ENCODE peak calls at places on chromosomes 16 and 17, in ten cellular contexts. B is heart left ventricle; I is left ventricle myocardium inferior; F is AG04450; A is heart right ventricle; P is SK-N-SH; O is psoas muscle; T is cardiac muscle cell; C is coronary artery; E is CD8-positive, alpha-beta T cell. V is an unnamed sample.

GRCh38 chr17:82480345-82480744 is 21.8 kb downstream of the NARF start:
- DNase-seq in C (no peak), O (no peak), T (no peak), P (no peak), E (no peak), B (no peak), I (no peak), A (no peak), F (no peak), V (no peak)

GRCh38 chr16:79176987-79177386 is 423.6 kb downstream of the MAF start:
- DNase-seq in P (no peak), O (no peak), A (no peak), I (no peak), C (no peak), B (no peak), F (no peak), T (no peak), E (peak; percentile 22), V (no peak)

GRCh38 chr17:43031666-43032065 is 6.6 kb downstream of the RND2 start:
- DNase-seq in T (no peak), C (no peak), B (no peak), O (no peak), E (no peak), P (no peak), I (no peak), F (no peak), A (no peak), V (no peak)

GRCh38 chr17:40351185-40352043 is 13.1 kb downstream of the GJD3 start:
- DNase-seq in B (peak; percentile 30), I (no peak), F (no peak), A (no peak), P (peak; percentile 87), C (no peak), E (no peak), O (peak; percentile 48), T (no peak), V (no peak)

GRCh38 chr16:30761427-30761927 is 385 bp downstream of the CFAP119 start:
- DNase-seq in O (peak; percentile 65), F (no peak), C (no peak), T (peak; percentile 70), A (no peak), P (peak; percentile 72), I (peak; percentile 18), E (peak; percentile 47), B (no peak), V (no peak)

GRCh38 chr16:3868967-3869366 is 11.5 kb downstream of the CREBBP start:
- DNase-seq in C (no peak), I (no peak), A (no peak), O (no peak), P (no peak), F (no peak), E (no peak), B (no peak), T (no peak), V (no peak)

GRCh38 chr17:46820592-46821450 is 2.3 kb upstream of the WNT3 start:
- DNase-seq in B (no peak), F (no peak), I (no peak), E (no peak), O (no peak), A (no peak), C (no peak), P (no peak), T (no peak), V (no peak)

GRCh38 chr17:82186221-82186620 is 26.4 kb downstream of the CCDC57 start:
- DNase-seq in E (no peak), B (no peak), A (no peak), F (no peak), C (no peak), P (no peak), O (no peak), T (no peak), I (no peak), V (no peak)

GRCh38 chr16:23724438-23725131 is 11.6 kb upstream of the ERN2 start:
- DNase-seq in E (no peak), O (no peak), A (no peak), I (no peak), F (no peak), T (no peak), P (no peak), B (no peak), C (no peak), V (no peak)

GRCh38 chr17:76519048-76519614 is 17.9 kb upstream of the RHBDF2 start:
- DNase-seq in B (no peak), P (no peak), T (no peak), F (no peak), A (no peak), C (no peak), I (no peak), E (no peak), O (no peak), V (no peak)

GRCh38 chr17:67759355-67760171 is 41.8 kb downstream of the NOL11 start:
- DNase-seq in C (no peak), T (no peak), B (peak; percentile 50), A (peak; percentile 46), P (no peak), I (peak; percentile 48), O (peak; percentile 56), E (no peak), F (peak; percentile 10), V (peak; percentile 24)

GRCh38 chr16:1057252-1057932 is 15.2 kb upstream of the SSTR5 start:
- DNase-seq in P (peak; percentile 87), A (no peak), I (no peak), C (no peak), E (peak; percentile 71), O (peak; percentile 76), F (no peak), T (peak; percentile 69), B (no peak), V (no peak)

GRCh38 chr17:56598471-56598870 is 5.0 kb downstream of the NOG start:
- DNase-seq in E (no peak), O (no peak), C (no peak), B (no peak), A (no peak), P (no peak), I (no peak), T (no peak), F (no peak), V (no peak)

GRCh38 chr17:35297666-35298065 is 54.8 kb downstream of the SLFN5 start:
- DNase-seq in O (no peak), A (no peak), C (no peak), P (no peak), B (no peak), F (no peak), E (no peak), T (no peak), I (no peak), V (no peak)

GRCh38 chr17:42103221-42103954 is 5.1 kb upstream of the ZNF385C start:
- DNase-seq in F (no peak), T (no peak), I (no peak), C (no peak), E (no peak), P (no peak), A (no peak), B (no peak), O (no peak), V (no peak)

GRCh38 chr17:63490321-63490720 is 13.5 kb downstream of the ACE start:
- DNase-seq in E (no peak), C (no peak), B (no peak), T (peak; percentile 56), I (no peak), F (no peak), P (no peak), A (no peak), O (no peak), V (no peak)
- TF ChIP-seq CTCF in E (no peak), C (no peak), B (no peak), T (no peak), I (no peak), F (no peak), P (no peak), A (no peak), O (no peak), V (no peak)

GRCh38 chr16:56345406-56346050 is 79.8 kb downstream of the AMFR start:
- DNase-seq in A (no peak), C (no peak), I (no peak), T (no peak), P (no peak), O (peak; percentile 13), F (no peak), B (peak; percentile 13), E (no peak), V (no peak)

GRCh38 chr16:56347166-56347565 is 78.2 kb downstream of the AMFR start:
- DNase-seq in B (peak; percentile 12), P (no peak), I (no peak), E (no peak), F (no peak), A (no peak), T (no peak), C (no peak), O (peak; percentile 39), V (no peak)

GRCh38 chr16:56344518-56345405 is 80.6 kb downstream of the AMFR start:
- DNase-seq in O (peak; percentile 34), T (no peak), E (no peak), A (no peak), P (no peak), I (no peak), B (peak; percentile 12), C (no peak), F (no peak), V (no peak)

GRCh38 chr16:56347670-56348069 is 77.7 kb downstream of the AMFR start:
- DNase-seq in P (no peak), O (peak; percentile 31), F (no peak), T (no peak), E (no peak), B (peak; percentile 9), A (no peak), C (no peak), I (no peak), V (no peak)

GRCh38 chr16:56346131-56346890 is 79.0 kb downstream of the AMFR start:
- DNase-seq in E (no peak), T (no peak), P (no peak), I (no peak), B (peak; percentile 7), A (no peak), C (no peak), O (peak; percentile 26), F (no peak), V (no peak)
- H3K4me3 ChIP-seq in E (no peak overlapping the region), T (no peak overlapping the region), P (no peak overlapping the region), I (no peak overlapping the region), B (no peak overlapping the region), A (no peak overlapping the region), C (no peak overlapping the region), O (no peak overlapping the region), F (no peak overlapping the region), V (no peak overlapping the region)

GRCh38 chr17:66276328-66276937 is 26.0 kb upstream of the PRKCA start:
- DNase-seq in P (no peak), A (no peak), O (no peak), T (no peak), B (no peak), I (no peak), F (no peak), E (no peak), C (no peak), V (no peak)
- H3K27ac ChIP-seq in P (peak overlapping the region; percentile 80), A (no peak overlapping the region), O (no peak overlapping the region), T (no peak overlapping the region), B (no peak overlapping the region), I (no peak overlapping the region), F (no peak overlapping the region), E (no peak overlapping the region), C (no peak overlapping the region), V (no peak overlapping the region)

DNA sequence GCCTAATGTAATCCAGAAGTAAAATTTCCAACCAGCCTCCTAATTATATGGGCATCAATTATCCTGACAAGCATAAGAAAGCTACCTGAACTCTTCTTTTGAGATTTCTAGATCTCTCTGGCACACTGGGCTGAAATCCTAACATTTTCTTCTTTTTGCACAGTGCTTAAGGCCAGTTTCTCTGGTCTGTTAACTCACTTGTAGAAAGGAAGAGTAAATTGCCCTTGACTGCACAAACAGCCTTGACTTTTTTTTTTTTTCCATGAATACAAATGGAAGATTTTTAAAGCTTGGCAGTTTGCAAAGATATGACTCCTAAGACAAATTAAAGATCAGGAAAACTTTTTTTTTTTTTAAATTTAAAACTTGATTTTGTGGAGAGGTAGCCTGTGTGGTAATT is 291.2 kb upstream of the MON1B start:
- DNase-seq in C (no peak), P (no peak), I (no peak), B (no peak), O (no peak), T (no peak), E (no peak), A (no peak), F (no peak), V (no peak)
- TF ChIP-seq CTCF in C (no peak), P (no peak), I (no peak), B (no peak), O (no peak), T (no peak), E (no peak), A (no peak), F (no peak), V (no peak)

V was measured in uterus.